ENCODE peak calls at places on chromosomes 16 and 17, in nine cellular contexts. O is WTC11; U is amygdala; V is left colon; G is kidney tubule cell; N is posterior cingulate gyrus; T is A673; P is caudate nucleus; S is activated CD4-positive, alpha-beta T cell treated with anti-CD3 and anti-CD28 coated beads, Interleukin-2, amount 50 U/mL, for 48 hours. Z is an unnamed sample.

GRCh38 chr17:60077226-60077625 is 1.5 kb downstream of the HEATR6 start:
- DNase-seq in O (no peak), U (no peak), V (no peak), G (no peak), N (no peak), T (peak), P (no peak), S (no peak), Z (no peak)

GRCh38 chr17:75842963-75843576 is 1.1 kb downstream of the UNC13D start:
- DNase-seq in O (no peak), U (no peak), V (no peak), G (no peak), N (no peak), T (no peak), P (no peak), S (peak), Z (no peak)

GRCh38 chr17:34740936-34741515 is 161.6 kb downstream of the TMEM132E start:
- DNase-seq in O (no peak), U (no peak), V (no peak), G (no peak), N (no peak), T (no peak), P (no peak), S (no peak), Z (no peak)

GRCh38 chr17:81635431-81635830 is 1.5 kb downstream of the NPLOC4 start:
- DNase-seq in O (no peak), U (no peak), V (no peak), G (peak), N (peak), T (no peak), P (no peak), S (no peak), Z (no peak)

GRCh38 chr16:11029948-11030347 is 85.6 kb downstream of the CLEC16A start:
- DNase-seq in O (no peak), U (no peak), V (no peak), G (no peak), N (no peak), T (no peak), P (no peak), S (no peak), Z (no peak)

GRCh38 chr16:30780021-30780420 is 7.0 kb downstream of the ZNF629 start:
- DNase-seq in O (no peak), U (no peak), V (no peak), G (no peak), N (no peak), T (no peak), P (no peak), S (no peak), Z (no peak)

GRCh38 chr17:82213251-82214011 is 789 bp upstream of the CCDC57 start:
- DNase-seq in O (no peak), U (no peak), V (no peak), G (peak), N (peak), T (peak), P (peak), S (peak), Z (peak)

GRCh38 chr17:66791337-66791736 is 43.6 kb upstream of the CACNG5 start:
- DNase-seq in O (no peak), U (peak), V (no peak), G (no peak), N (peak), T (no peak), P (peak), S (no peak), Z (no peak)

GRCh38 chr17:83085103-83085502 is 5.7 kb downstream of the METRNL start:
- DNase-seq in O (no peak), U (no peak), V (no peak), G (no peak), N (no peak), T (no peak), P (no peak), S (no peak), Z (no peak)

GRCh38 chr16:76583466-76583865 is 306.3 kb downstream of the CNTNAP4 start:
- DNase-seq in O (no peak), U (peak), V (no peak), G (no peak), N (no peak), T (peak), P (no peak), S (no peak), Z (no peak)

GRCh38 chr16:31695667-31696066 is 168.0 kb downstream of the AHSP start:
- DNase-seq in O (no peak), U (no peak), V (no peak), G (no peak), N (no peak), T (peak), P (no peak), S (no peak), Z (no peak)

GRCh38 chr17:63601439-63602371 is 1.0 kb downstream of the TACO1 start:
- DNase-seq in O (no peak), U (no peak), V (peak), G (peak), N (no peak), T (peak), P (no peak), S (no peak), Z (no peak)

GRCh38 chr17:21108651-21109050 is 18.1 kb upstream of the DHRS7B start:
- DNase-seq in O (no peak), U (no peak), V (no peak), G (no peak), N (no peak), T (no peak), P (no peak), S (no peak), Z (no peak)

GRCh38 chr16:58459344-58460218 is 40.4 kb upstream of the NDRG4 start:
- DNase-seq in O (no peak), U (no peak), V (no peak), G (peak), N (no peak), T (no peak), P (no peak), S (peak), Z (no peak)

GRCh38 chr17:34370376-34370996 is 7.5 kb upstream of the CCL1 start:
- DNase-seq in O (no peak), U (no peak), V (no peak), G (no peak), N (no peak), T (no peak), P (no peak), S (no peak), Z (no peak)

GRCh38 chr16:81492307-81492706 is 47.7 kb downstream of the CMIP start:
- DNase-seq in O (no peak), U (no peak), V (no peak), G (peak), N (peak), T (no peak), P (no peak), S (no peak), Z (no peak)

GRCh38 chr17:37737081-37737480 is 7.8 kb downstream of the HNF1B start:
- DNase-seq in O (no peak), U (no peak), V (no peak), G (peak), N (no peak), T (no peak), P (no peak), S (no peak), Z (no peak)

GRCh38 chr17:28901866-28902818 is 737 bp downstream of the DHRS13 start:
- DNase-seq in O (no peak), U (no peak), V (peak), G (peak), N (no peak), T (peak), P (no peak), S (peak), Z (peak)

GRCh38 chr16:80009971-80010659 is 409.6 kb upstream of the MAF start:
- DNase-seq in O (no peak), U (no peak), V (no peak), G (no peak), N (no peak), T (no peak), P (no peak), S (no peak), Z (no peak)

Z was measured in frontal cortex.